ENCODE peak calls at places on chromosomes 2 and 18, in eight cellular contexts. Z is body of pancreas, Y is mesenchymal stem cell, I is fibroblast of lung, K is HL-60, N is tibial artery, U is uterus, O is MG63. X is an unnamed sample.
A peak's percentile ranks its signal among the peaks of the same experiment; 100 is the strongest.

GRCh38 chr18:76425299-76426101 is 69.5 kb downstream of the ZNF516 start:
- DNase-seq in Y (peak; percentile 40), Z (no peak), N (no peak), O (no peak), U (no peak), I (peak; percentile 63), K (no peak), X (no peak)

GRCh38 chr18:76970749-76971148 is 148.4 kb downstream of the ZNF236 start:
- DNase-seq in K (no peak), I (no peak), Z (no peak), O (no peak), N (no peak), U (no peak), Y (no peak), X (no peak)

GRCh38 chr18:57898506-57899124 is 95.5 kb upstream of the ATP8B1 start:
- DNase-seq in I (peak; percentile 84), N (no peak), K (peak; percentile 38), Y (peak; percentile 83), O (peak; percentile 66), U (no peak), Z (no peak), X (no peak)

GRCh38 chr2:124815386-124815785 is 790.3 kb downstream of the CNTNAP5 start:
- DNase-seq in I (no peak), K (no peak), Y (no peak), Z (no peak), O (no peak), N (no peak), U (no peak), X (no peak)

GRCh38 chr18:55906533-55906932 is 318.5 kb upstream of the TCF4 start:
- DNase-seq in Y (no peak), O (no peak), N (no peak), I (no peak), K (no peak), Z (no peak), U (no peak), X (no peak)

GRCh38 chr2:86675104-86675503 is 45.0 kb upstream of the RMND5A start:
- DNase-seq in N (no peak), I (no peak), O (no peak), K (no peak), Z (no peak), U (no peak), Y (no peak), X (no peak)

GRCh38 chr2:199379251-199379650 is 78.5 kb downstream of the SATB2 start:
- DNase-seq in Y (peak; percentile 35), Z (no peak), U (no peak), N (no peak), O (peak; percentile 68), I (peak; percentile 66), K (no peak), X (no peak)

GRCh38 chr2:111534816-111535803 is 348.9 kb downstream of the ANAPC1 start:
- DNase-seq in I (peak; percentile 62), Z (no peak), O (peak; percentile 30), N (no peak), U (peak; percentile 24), Y (peak; percentile 72), K (no peak), X (no peak)

GRCh38 chr18:58605027-58606020 is 23.6 kb downstream of the ALPK2 start:
- DNase-seq in Y (peak; percentile 84), U (no peak), O (peak; percentile 51), N (no peak), I (peak; percentile 96), K (no peak), Z (no peak), X (no peak)

GRCh38 chr18:34222396-34223163 is 2.1 kb downstream of the NOL4 start:
- DNase-seq in Z (peak; percentile 18), Y (peak; percentile 28), O (peak; percentile 5), U (no peak), I (peak; percentile 25), N (peak; percentile 20), K (no peak), X (no peak)

GRCh38 chr2:42156756-42157155 is 12.4 kb upstream of the EML4 start:
- DNase-seq in O (no peak), Y (no peak), U (no peak), K (no peak), I (no peak), Z (no peak), N (no peak), X (no peak)

GRCh38 chr2:108612153-108612513 is 77.9 kb downstream of the LIMS1 start:
- DNase-seq in K (no peak), Y (peak; percentile 66), N (no peak), Z (no peak), U (no peak), O (no peak), I (peak; percentile 66), X (no peak)

GRCh38 chr18:13387856-13388548 is 169.4 kb downstream of the LDLRAD4 start:
- DNase-seq in O (peak; percentile 76), U (no peak), I (peak; percentile 81), K (no peak), Y (peak; percentile 29), Z (no peak), N (no peak), X (peak; percentile 45)

GRCh38 chr2:3303583-3304406 is 73.8 kb downstream of the EIPR1 start:
- DNase-seq in K (peak; percentile 29), N (peak; percentile 83), U (peak; percentile 55), Y (peak; percentile 76), Z (peak; percentile 87), O (peak; percentile 75), I (peak; percentile 80), X (peak; percentile 88)

GRCh38 chr2:219399716-219400478 is 12.2 kb upstream of the DNPEP start:
- DNase-seq in N (no peak), O (no peak), U (no peak), I (no peak), Y (peak; percentile 46), K (no peak), Z (no peak), X (no peak)

GRCh38 chr2:80573167-80573566 is 268.6 kb upstream of the LRRTM1 start:
- DNase-seq in Z (no peak), I (no peak), U (no peak), N (no peak), Y (no peak), O (no peak), K (no peak), X (no peak)

GRCh38 chr2:148888003-148888501 is 13.0 kb downstream of the KIF5C start:
- DNase-seq in Y (no peak), Z (no peak), N (no peak), I (no peak), O (no peak), K (no peak), U (no peak), X (no peak)

GRCh38 chr2:239522002-239522739 is 121.4 kb upstream of the HDAC4 start:
- DNase-seq in Y (no peak), U (no peak), K (no peak), O (no peak), N (no peak), I (no peak), Z (no peak), X (no peak)

GRCh38 chr2:234670052-234670451 is 173.2 kb upstream of the ARL4C start:
- DNase-seq in U (no peak), Y (peak; percentile 86), N (no peak), O (no peak), I (peak; percentile 93), K (no peak), Z (no peak), X (no peak)

GRCh38 chr2:205768341-205768740 is 86.0 kb downstream of the NRP2 start:
- DNase-seq in Z (no peak), Y (peak; percentile 41), I (no peak), O (no peak), N (no peak), U (no peak), K (no peak), X (no peak)

GRCh38 chr18:80046961-80047541 is 12.8 kb downstream of the RBFA start:
- DNase-seq in O (no peak), U (no peak), Y (no peak), K (no peak), Z (no peak), I (no peak), N (no peak), X (no peak)

GRCh38 chr2:10184421-10184820 is 61.9 kb downstream of the RRM2 start:
- DNase-seq in U (no peak), Z (no peak), K (no peak), Y (no peak), I (no peak), N (no peak), O (no peak), X (no peak)

GRCh38 chr2:152755029-152755428 is 36.6 kb downstream of the ARL6IP6 start:
- DNase-seq in Y (peak; percentile 30), N (no peak), O (no peak), K (no peak), U (peak; percentile 43), I (no peak), Z (peak; percentile 20), X (no peak)

GRCh38 chr2:174967086-174967485 is 38.1 kb downstream of the CHN1 start:
- DNase-seq in I (no peak), N (no peak), O (no peak), U (no peak), K (no peak), Z (no peak), Y (no peak), X (no peak)

GRCh38 chr2:174963437-174964400 is 41.5 kb downstream of the CHN1 start:
- DNase-seq in I (peak; percentile 55), O (no peak), U (no peak), Y (no peak), Z (no peak), N (no peak), K (no peak), X (no peak)

GRCh38 chr2:174965551-174965950 is 39.6 kb downstream of the CHN1 start:
- DNase-seq in K (no peak), I (no peak), Z (no peak), U (no peak), O (no peak), Y (no peak), N (no peak), X (no peak)

GRCh38 chr2:174965992-174966789 is 39.0 kb downstream of the CHN1 start:
- DNase-seq in I (peak; percentile 65), Y (peak; percentile 31), U (no peak), Z (no peak), K (no peak), O (no peak), N (no peak), X (no peak)

GRCh38 chr2:174964404-174964803 is 40.8 kb downstream of the CHN1 start:
- DNase-seq in U (no peak), N (no peak), K (no peak), O (no peak), Y (no peak), I (no peak), Z (no peak), X (no peak)
- H3K4me3 ChIP-seq in U (no peak overlapping the region), N (no peak overlapping the region), K (no peak overlapping the region), O (no peak overlapping the region), Y (no peak overlapping the region), I (no peak overlapping the region), Z (no peak overlapping the region), X (no peak overlapping the region)

GRCh38 chr18:44518091-44518490 is 162.6 kb upstream of the SETBP1 start:
- DNase-seq in N (no peak), O (peak; percentile 20), Y (no peak), K (no peak), I (peak; percentile 16), Z (no peak), U (peak; percentile 30), X (no peak)
- H3K4me3 ChIP-seq in N (no peak overlapping the region), O (no peak overlapping the region), Y (no peak overlapping the region), K (no peak overlapping the region), I (no peak overlapping the region), Z (no peak overlapping the region), U (no peak overlapping the region), X (no peak overlapping the region)

GRCh38 chr2:202355993-202356505 is 20.1 kb upstream of the BMPR2 start:
- DNase-seq in K (no peak), Y (no peak), Z (no peak), I (no peak), N (no peak), O (no peak), U (no peak), X (no peak)
- H3K4me3 ChIP-seq in K (no peak overlapping the region), Y (no peak overlapping the region), Z (no peak overlapping the region), I (no peak overlapping the region), N (no peak overlapping the region), O (no peak overlapping the region), U (no peak overlapping the region), X (no peak overlapping the region)

GRCh38 chr2:165471349-165471975 is 2.0 kb downstream of the CSRNP3 start:
- DNase-seq in U (no peak), O (no peak), I (peak; percentile 57), Y (peak; percentile 16), N (no peak), Z (no peak), K (no peak), X (no peak)
- H3K4me3 ChIP-seq in U (peak overlapping the region; percentile 4), O (no peak overlapping the region), I (no peak overlapping the region), Y (no peak overlapping the region), N (no peak overlapping the region), Z (no peak overlapping the region), K (no peak overlapping the region), X (no peak overlapping the region)